ENCODE peak calls at places on chromosomes 11 and 22, in nine cellular contexts. I is CD4-positive, CD25-positive, alpha-beta regulatory T cell; Z is heart right ventricle; O is OCI-LY7; Y is tibial artery; D is astrocyte; N is body of pancreas; L is HepG2; F is adrenal gland. J is an unnamed sample.

GRCh38 chr11:69050592-69051380 is 2.1 kb downstream of the TPCN2 start:
- DNase-seq in I (no peak), Z (no peak), O (no peak), Y (no peak), D (no peak), N (no peak), L (no peak), F (peak), J (no peak)

GRCh38 chr11:21769188-21769587 is 423.7 kb upstream of the ANO5 start:
- DNase-seq in I (no peak), Z (no peak), O (no peak), Y (no peak), D (no peak), N (no peak), L (no peak), F (no peak), J (no peak)

GRCh38 chr22:47174671-47175111 is 412.2 kb downstream of the TBC1D22A start:
- DNase-seq in I (no peak), Z (no peak), O (no peak), Y (peak), D (no peak), N (peak), L (no peak), F (no peak), J (peak)

GRCh38 chr11:31711137-31711536 is 100.0 kb downstream of the PAX6 start:
- DNase-seq in I (no peak), Z (no peak), O (no peak), Y (no peak), D (no peak), N (no peak), L (no peak), F (no peak), J (no peak)

GRCh38 chr11:1742371-1742770 is 8.0 kb downstream of the IFITM10 start:
- DNase-seq in I (no peak), Z (no peak), O (no peak), Y (no peak), D (no peak), N (no peak), L (no peak), F (no peak), J (no peak)

GRCh38 chr11:66159585-66159984 is 89.5 kb downstream of the PACS1 start:
- DNase-seq in I (no peak), Z (no peak), O (no peak), Y (no peak), D (no peak), N (no peak), L (no peak), F (no peak), J (no peak)

GRCh38 chr11:74546752-74547151 is 45.6 kb upstream of the POLD3 start:
- DNase-seq in I (no peak), Z (no peak), O (no peak), Y (no peak), D (no peak), N (no peak), L (peak), F (no peak), J (no peak)

GRCh38 chr11:96146765-96147164 is 196.2 kb downstream of the MAML2 start:
- DNase-seq in I (no peak), Z (no peak), O (no peak), Y (no peak), D (no peak), N (no peak), L (no peak), F (no peak), J (no peak)

GRCh38 chr22:40107756-40108437 is 69.8 kb upstream of the TNRC6B start:
- DNase-seq in I (no peak), Z (peak), O (peak), Y (no peak), D (no peak), N (peak), L (no peak), F (peak), J (no peak)

GRCh38 chr11:67282876-67283371 is 6.2 kb upstream of the ANKRD13D start:
- DNase-seq in I (no peak), Z (no peak), O (no peak), Y (no peak), D (no peak), N (no peak), L (no peak), F (no peak), J (peak)

GRCh38 chr11:130712480-130712879 is 203.8 kb downstream of the SNX19 start:
- DNase-seq in I (no peak), Z (no peak), O (no peak), Y (no peak), D (no peak), N (no peak), L (no peak), F (no peak), J (no peak)

GRCh38 chr22:33073989-33074391 is 15.8 kb upstream of the SYN3 start:
- DNase-seq in I (no peak), Z (no peak), O (no peak), Y (no peak), D (peak), N (no peak), L (no peak), F (no peak), J (no peak)

GRCh38 chr11:130474637-130475400 is 26.4 kb downstream of the ADAMTS15 start:
- DNase-seq in I (no peak), Z (no peak), O (no peak), Y (no peak), D (no peak), N (no peak), L (no peak), F (no peak), J (no peak)

GRCh38 chr11:30342736-30343166 is 19.8 kb downstream of the ARL14EP start:
- DNase-seq in I (no peak), Z (no peak), O (peak), Y (no peak), D (no peak), N (no peak), L (no peak), F (no peak), J (no peak)

GRCh38 chr11:121198491-121198890 is 94.1 kb upstream of the SC5D start:
- DNase-seq in I (no peak), Z (no peak), O (peak), Y (no peak), D (no peak), N (no peak), L (no peak), F (no peak), J (no peak)

GRCh38 chr11:130602700-130603584 is 154.5 kb downstream of the ADAMTS15 start:
- DNase-seq in I (no peak), Z (no peak), O (no peak), Y (no peak), D (no peak), N (peak), L (no peak), F (no peak), J (no peak)

GRCh38 chr11:10580625-10581024 is 12.2 kb upstream of the LYVE1 start:
- DNase-seq in I (no peak), Z (no peak), O (no peak), Y (no peak), D (no peak), N (no peak), L (no peak), F (no peak), J (no peak)

GRCh38 chr11:119316729-119317591 is at the start of gene MCAM:
- DNase-seq in I (no peak), Z (peak), O (no peak), Y (peak), D (no peak), N (peak), L (peak), F (no peak), J (no peak)

GRCh38 chr11:119317592-119318239 is 786 bp upstream of the MCAM start:
- DNase-seq in I (no peak), Z (no peak), O (no peak), Y (no peak), D (no peak), N (no peak), L (no peak), F (no peak), J (no peak)

GRCh38 chr11:119315139-119316016 is 1.6 kb downstream of the MCAM start:
- DNase-seq in I (peak), Z (peak), O (peak), Y (no peak), D (no peak), N (peak), L (no peak), F (no peak), J (no peak)

GRCh38 chr11:119314748-119315138 is 2.2 kb downstream of the MCAM start:
- DNase-seq in I (no peak), Z (no peak), O (no peak), Y (no peak), D (no peak), N (no peak), L (no peak), F (no peak), J (no peak)

DNA sequence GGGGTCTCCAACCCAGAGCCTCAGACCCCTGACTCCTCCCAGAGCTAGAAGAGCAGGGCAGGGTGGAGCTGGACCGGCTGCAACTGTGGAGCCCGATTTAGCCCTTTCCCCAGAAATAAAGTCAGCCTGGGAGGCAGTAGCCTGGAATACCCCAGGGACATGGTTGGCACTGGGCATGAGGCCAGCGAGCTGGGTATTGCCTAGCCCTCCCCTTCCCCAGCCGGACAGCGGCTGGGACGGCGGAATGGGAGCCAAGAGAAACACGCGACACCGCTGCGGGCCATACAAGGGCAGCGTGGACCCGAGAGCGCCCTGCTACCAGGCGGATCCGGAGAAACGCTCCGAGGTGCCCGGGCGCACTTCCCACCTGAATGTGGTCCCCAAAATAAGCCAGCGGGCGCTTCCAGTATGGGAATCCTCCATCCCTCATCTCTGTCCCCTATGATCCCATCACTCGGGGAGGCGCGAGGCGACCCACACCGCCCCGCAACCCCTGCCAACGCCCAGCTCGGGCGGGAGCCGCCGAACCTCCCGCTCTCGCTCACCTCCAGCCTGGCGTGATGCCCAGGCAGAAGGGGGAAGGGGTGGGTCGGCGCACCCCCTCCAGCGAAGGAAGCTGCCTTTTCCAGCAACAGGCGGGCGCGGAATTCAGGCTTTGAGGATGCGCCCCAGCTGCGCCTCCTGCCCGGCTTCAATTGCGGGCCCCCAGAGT is 757 bp downstream of the MCAM start:
- DNase-seq in I (no peak), Z (peak), O (no peak), Y (peak), D (no peak), N (peak), L (no peak), F (peak), J (peak)
- H3K27ac ChIP-seq in I (no peak), Z (peak), O (no peak), Y (peak), D (peak), N (peak), L (no peak), F (no peak), J (peak)

GRCh38 chr11:72195921-72196320 is 4.0 kb downstream of the FOLR1 start:
- DNase-seq in I (no peak), Z (no peak), O (no peak), Y (no peak), D (no peak), N (no peak), L (no peak), F (peak), J (no peak)

GRCh38 chr11:72189448-72190250 is 2.3 kb upstream of the FOLR1 start:
- DNase-seq in I (no peak), Z (peak), O (no peak), Y (no peak), D (peak), N (peak), L (no peak), F (peak), J (peak)

GRCh38 chr11:72190581-72191205 is 1.2 kb upstream of the FOLR1 start:
- DNase-seq in I (no peak), Z (no peak), O (no peak), Y (no peak), D (no peak), N (no peak), L (no peak), F (no peak), J (no peak)

GRCh38 chr11:72195518-72195917 is 3.6 kb downstream of the FOLR1 start:
- DNase-seq in I (no peak), Z (no peak), O (no peak), Y (no peak), D (no peak), N (no peak), L (no peak), F (no peak), J (no peak)

DNA sequence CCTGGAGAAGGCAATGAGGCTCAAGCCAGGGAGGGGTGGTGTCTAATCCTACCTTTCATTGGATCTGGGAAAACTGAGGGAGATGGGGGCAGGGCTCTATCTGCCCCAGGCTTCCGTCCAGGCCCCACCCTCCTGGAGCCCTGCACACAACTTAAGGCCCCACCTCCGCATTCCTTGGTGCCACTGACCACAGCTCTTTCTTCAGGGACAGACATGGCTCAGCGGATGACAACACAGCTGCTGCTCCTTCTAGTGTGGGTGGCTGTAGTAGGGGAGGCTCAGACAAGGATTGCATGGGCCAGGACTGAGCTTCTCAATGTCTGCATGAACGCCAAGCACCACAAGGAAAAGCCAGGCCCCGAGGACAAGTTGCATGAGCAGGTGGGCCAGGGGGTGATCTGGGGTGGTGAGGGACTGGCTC is at the start of gene FOLR1:
- DNase-seq in I (no peak), Z (no peak), O (no peak), Y (no peak), D (peak), N (no peak), L (no peak), F (no peak), J (peak)
- H3K27ac ChIP-seq in I (no peak), Z (no peak), O (no peak), Y (no peak), D (no peak), N (no peak), L (no peak), F (no peak), J (no peak)

GRCh38 chr11:6824461-6824860 is 21.0 kb upstream of the OR10A5 start:
- DNase-seq in I (no peak), Z (no peak), O (no peak), Y (no peak), D (no peak), N (no peak), L (no peak), F (no peak), J (no peak)

GRCh38 chr11:6825333-6825744 is 20.1 kb upstream of the OR10A5 start:
- DNase-seq in I (no peak), Z (no peak), O (no peak), Y (no peak), D (no peak), N (no peak), L (no peak), F (no peak), J (no peak)

GRCh38 chr11:6833329-6833728 is 12.2 kb upstream of the OR10A5 start:
- DNase-seq in I (no peak), Z (no peak), O (no peak), Y (no peak), D (no peak), N (no peak), L (no peak), F (no peak), J (no peak)

GRCh38 chr11:6828103-6828502 is 17.4 kb upstream of the OR10A5 start:
- DNase-seq in I (no peak), Z (no peak), O (no peak), Y (no peak), D (no peak), N (no peak), L (peak), F (no peak), J (no peak)
- H3K27ac ChIP-seq in I (no peak), Z (no peak), O (no peak), Y (no peak), D (no peak), N (no peak), L (no peak), F (no peak), J (no peak)

GRCh38 chr11:113159967-113160621 is 154.3 kb upstream of the TTC12 start:
- DNase-seq in I (no peak), Z (no peak), O (no peak), Y (peak), D (no peak), N (no peak), L (no peak), F (peak), J (no peak)
- H3K27ac ChIP-seq in I (no peak), Z (no peak), O (no peak), Y (no peak), D (no peak), N (no peak), L (no peak), F (no peak), J (no peak)

GRCh38 chr11:128288368-128288767 is 299.0 kb downstream of the ETS1 start:
- DNase-seq in I (no peak), Z (no peak), O (no peak), Y (no peak), D (no peak), N (no peak), L (no peak), F (no peak), J (no peak)

GRCh38 chr11:128291835-128292234 is 295.5 kb downstream of the ETS1 start:
- DNase-seq in I (peak), Z (no peak), O (peak), Y (no peak), D (no peak), N (no peak), L (no peak), F (no peak), J (no peak)

GRCh38 chr11:128289048-128289447 is 298.3 kb downstream of the ETS1 start:
- DNase-seq in I (no peak), Z (no peak), O (no peak), Y (no peak), D (peak), N (no peak), L (no peak), F (no peak), J (no peak)

GRCh38 chr11:128290106-128290840 is 297.1 kb downstream of the ETS1 start:
- DNase-seq in I (peak), Z (peak), O (peak), Y (peak), D (peak), N (peak), L (peak), F (peak), J (peak)

GRCh38 chr11:128291043-128291442 is 296.3 kb downstream of the ETS1 start:
- DNase-seq in I (no peak), Z (no peak), O (peak), Y (no peak), D (no peak), N (no peak), L (no peak), F (no peak), J (no peak)
- H3K27ac ChIP-seq in I (peak), Z (peak), O (peak), Y (peak), D (no peak), N (no peak), L (no peak), F (no peak), J (peak)